ENCODE peak calls at places on chromosome 16, in ten cellular contexts. J is stomach, X is AG04450, H is coronary artery, Z is cardiac muscle cell, W is left ventricle myocardium inferior, E is AG10803, Y is neuronal stem cell, R is ovary, S is adrenal gland. G is an unnamed sample.

GRCh38 chr16:52103791-52104190 is 443.2 kb downstream of the TOX3 start:
- DNase-seq in J (no peak), X (no peak), H (no peak), Z (no peak), W (no peak), E (no peak), Y (no peak), R (no peak), S (no peak), G (no peak)

GRCh38 chr16:72787130-72787518 is 260.8 kb downstream of the ZFHX3 start:
- DNase-seq in J (no peak), X (no peak), H (no peak), Z (no peak), W (no peak), E (no peak), Y (no peak), R (no peak), S (no peak), G (peak)

GRCh38 chr16:15907863-15908478 is 19.6 kb upstream of the CEP20 start:
- DNase-seq in J (peak), X (no peak), H (no peak), Z (peak), W (no peak), E (peak), Y (peak), R (no peak), S (peak), G (no peak)

GRCh38 chr16:14057878-14058382 is 13.2 kb upstream of the MRTFB start:
- DNase-seq in J (no peak), X (no peak), H (no peak), Z (no peak), W (no peak), E (no peak), Y (no peak), R (peak), S (no peak), G (no peak)

GRCh38 chr16:57008440-57008839 is 19.1 kb downstream of the NLRC5 start:
- DNase-seq in J (no peak), X (no peak), H (no peak), Z (no peak), W (no peak), E (no peak), Y (no peak), R (no peak), S (no peak), G (no peak)

GRCh38 chr16:20300312-20301097 is 26.8 kb downstream of the GP2 start:
- DNase-seq in J (peak), X (no peak), H (no peak), Z (peak), W (peak), E (peak), Y (peak), R (no peak), S (peak), G (no peak)

GRCh38 chr16:80759419-80760162 is 44.8 kb downstream of the CDYL2 start:
- DNase-seq in J (no peak), X (no peak), H (no peak), Z (no peak), W (no peak), E (peak), Y (no peak), R (no peak), S (no peak), G (no peak)

GRCh38 chr16:67537636-67538591 is 9.3 kb downstream of the RIPOR1 start:
- DNase-seq in J (peak), X (no peak), H (no peak), Z (peak), W (peak), E (no peak), Y (no peak), R (peak), S (peak), G (no peak)

GRCh38 chr16:85601730-85602401 is 11.3 kb upstream of the GSE1 start:
- DNase-seq in J (peak), X (no peak), H (no peak), Z (peak), W (peak), E (no peak), Y (no peak), R (no peak), S (peak), G (no peak)

GRCh38 chr16:10876799-10877341 is at the start of gene CIITA:
- DNase-seq in J (peak), X (peak), H (no peak), Z (no peak), W (peak), E (peak), Y (no peak), R (peak), S (peak), G (no peak)

GRCh38 chr16:85286970-85287814 is 174.9 kb upstream of the CIBAR2 start:
- DNase-seq in J (no peak), X (no peak), H (no peak), Z (no peak), W (peak), E (peak), Y (no peak), R (no peak), S (peak), G (no peak)

GRCh38 chr16:546909-547770 is 13.1 kb upstream of the PRR35 start:
- DNase-seq in J (peak), X (no peak), H (no peak), Z (peak), W (peak), E (peak), Y (no peak), R (peak), S (peak), G (no peak)

GRCh38 chr16:23836078-23836403 is 258 bp downstream of the PRKCB start:
- DNase-seq in J (no peak), X (no peak), H (no peak), Z (no peak), W (no peak), E (no peak), Y (no peak), R (no peak), S (no peak), G (no peak)

GRCh38 chr16:20938426-20938825 is 37.9 kb downstream of the LYRM1 start:
- DNase-seq in J (no peak), X (no peak), H (no peak), Z (no peak), W (no peak), E (peak), Y (no peak), R (no peak), S (no peak), G (no peak)

GRCh38 chr16:48487287-48487686 is 102.1 kb upstream of the SIAH1 start:
- DNase-seq in J (no peak), X (no peak), H (no peak), Z (no peak), W (no peak), E (no peak), Y (no peak), R (no peak), S (no peak), G (no peak)

GRCh38 chr16:12057276-12057675 is 80.7 kb downstream of the SNX29 start:
- DNase-seq in J (no peak), X (no peak), H (no peak), Z (no peak), W (no peak), E (peak), Y (no peak), R (no peak), S (no peak), G (no peak)

GRCh38 chr16:15975172-15975571 is 25.8 kb downstream of the ABCC1 start:
- DNase-seq in J (no peak), X (no peak), H (no peak), Z (no peak), W (no peak), E (no peak), Y (no peak), R (no peak), S (no peak), G (no peak)

GRCh38 chr16:24610421-24610765 is 71.0 kb downstream of the RBBP6 start:
- DNase-seq in J (no peak), X (no peak), H (no peak), Z (peak), W (peak), E (peak), Y (peak), R (peak), S (no peak), G (no peak)

GRCh38 chr16:930511-930910 is 40.3 kb downstream of the LMF1 start:
- DNase-seq in J (no peak), X (no peak), H (no peak), Z (no peak), W (no peak), E (no peak), Y (no peak), R (no peak), S (no peak), G (no peak)

GRCh38 chr16:86403541-86404163 is 106.7 kb upstream of the FOXF1 start:
- DNase-seq in J (no peak), X (no peak), H (no peak), Z (no peak), W (no peak), E (no peak), Y (no peak), R (no peak), S (no peak), G (no peak)

GRCh38 chr16:28063047-28063521 is 430 bp downstream of the GSG1L start:
- DNase-seq in J (no peak), X (no peak), H (no peak), Z (peak), W (no peak), E (peak), Y (no peak), R (no peak), S (no peak), G (no peak)

GRCh38 chr16:17083628-17084027 is 387.1 kb downstream of the XYLT1 start:
- DNase-seq in J (no peak), X (no peak), H (no peak), Z (no peak), W (no peak), E (no peak), Y (peak), R (no peak), S (no peak), G (no peak)

GRCh38 chr16:4839942-4840341 is 7.1 kb downstream of the GLYR1 start:
- DNase-seq in J (no peak), X (no peak), H (no peak), Z (no peak), W (no peak), E (no peak), Y (no peak), R (no peak), S (peak), G (no peak)

GRCh38 chr16:28259781-28260150 is 32.6 kb upstream of the SBK1 start:
- DNase-seq in J (no peak), X (no peak), H (no peak), Z (no peak), W (no peak), E (no peak), Y (no peak), R (no peak), S (no peak), G (no peak)

GRCh38 chr16:62225675-62226074 is 189.4 kb upstream of the CDH8 start:
- DNase-seq in J (peak), X (no peak), H (no peak), Z (peak), W (peak), E (no peak), Y (peak), R (peak), S (peak), G (no peak)

GRCh38 chr16:14608111-14608566 is 21.9 kb downstream of the PARN start:
- DNase-seq in J (no peak), X (no peak), H (no peak), Z (no peak), W (no peak), E (no peak), Y (no peak), R (no peak), S (no peak), G (no peak)

GRCh38 chr16:88977845-88978607 is 1.0 kb upstream of the CBFA2T3 start:
- DNase-seq in J (no peak), X (no peak), H (no peak), Z (no peak), W (no peak), E (no peak), Y (no peak), R (no peak), S (no peak), G (no peak)
- H3K4me3 ChIP-seq in J (no peak), X (no peak), H (no peak), Z (no peak), W (no peak), E (no peak), Y (peak), R (no peak), S (no peak), G (no peak)

DNA sequence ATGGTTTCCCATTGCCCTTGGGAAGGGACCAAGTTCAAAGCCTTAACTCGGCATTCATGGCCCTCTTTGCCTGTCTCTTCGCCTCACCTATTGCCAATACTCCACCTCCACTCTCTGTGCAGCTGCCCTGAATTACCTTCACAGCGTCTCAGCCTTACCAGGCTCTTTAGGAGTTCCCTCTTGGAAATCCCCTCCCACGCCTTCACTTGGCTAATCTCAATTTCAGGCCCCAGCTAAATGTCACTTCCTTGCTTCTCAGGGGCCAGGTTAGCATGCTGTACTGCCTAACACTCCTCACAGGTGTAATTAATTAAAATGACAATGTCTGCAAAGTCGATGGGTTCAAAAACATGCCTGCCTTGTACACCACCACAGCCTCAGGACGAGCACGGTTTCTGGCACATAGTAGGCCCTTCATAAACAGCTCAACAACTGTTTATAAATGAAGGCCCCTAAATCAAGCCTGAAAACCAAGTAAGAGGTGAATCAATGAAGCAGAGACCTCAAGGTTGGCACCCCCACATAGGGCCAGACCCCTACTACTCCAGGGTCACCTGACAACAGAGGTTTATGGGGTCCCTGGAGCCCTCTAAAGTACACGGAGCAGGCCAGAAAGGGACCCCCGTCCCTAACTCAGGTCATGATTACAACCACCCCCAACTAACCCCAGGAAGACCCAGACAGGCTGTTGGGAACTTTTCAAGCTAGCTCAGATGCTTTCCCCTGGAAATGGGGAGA is 11.2 kb upstream of the EEF2K start:
- DNase-seq in J (no peak), X (no peak), H (no peak), Z (no peak), W (no peak), E (no peak), Y (no peak), R (no peak), S (peak), G (no peak)
- H3K4me3 ChIP-seq in J (no peak), X (no peak), H (no peak), Z (no peak), W (no peak), E (no peak), Y (no peak), R (no peak), S (no peak), G (no peak)

GRCh38 chr16:83803811-83804210 is 4.0 kb upstream of the HSBP1 start:
- DNase-seq in J (no peak), X (no peak), H (no peak), Z (no peak), W (no peak), E (no peak), Y (no peak), R (no peak), S (no peak), G (no peak)

GRCh38 chr16:83802559-83802958 is 5.2 kb upstream of the HSBP1 start:
- DNase-seq in J (no peak), X (no peak), H (no peak), Z (no peak), W (no peak), E (no peak), Y (no peak), R (no peak), S (no peak), G (no peak)

GRCh38 chr16:83799336-83799735 is 8.4 kb upstream of the HSBP1 start:
- DNase-seq in J (no peak), X (no peak), H (no peak), Z (no peak), W (no peak), E (no peak), Y (no peak), R (no peak), S (no peak), G (no peak)

GRCh38 chr16:83804366-83804765 is 3.4 kb upstream of the HSBP1 start:
- DNase-seq in J (no peak), X (no peak), H (no peak), Z (no peak), W (no peak), E (no peak), Y (no peak), R (no peak), S (no peak), G (no peak)

GRCh38 chr16:83802135-83802534 is 5.6 kb upstream of the HSBP1 start:
- DNase-seq in J (no peak), X (peak), H (no peak), Z (no peak), W (no peak), E (peak), Y (no peak), R (no peak), S (no peak), G (no peak)
- H3K4me3 ChIP-seq in J (peak), X (peak), H (peak), Z (no peak), W (peak), E (peak), Y (no peak), R (no peak), S (peak), G (peak)

GRCh38 chr16:75250809-75251279 is 580 bp downstream of the BCAR1 start:
- DNase-seq in J (peak), X (no peak), H (no peak), Z (peak), W (peak), E (no peak), Y (no peak), R (no peak), S (no peak), G (no peak)

GRCh38 chr16:75254359-75254837 is 3.0 kb upstream of the BCAR1 start:
- DNase-seq in J (no peak), X (no peak), H (no peak), Z (no peak), W (no peak), E (peak), Y (no peak), R (no peak), S (peak), G (no peak)

GRCh38 chr16:75252049-75252864 is 833 bp upstream of the BCAR1 start:
- DNase-seq in J (no peak), X (no peak), H (no peak), Z (no peak), W (peak), E (no peak), Y (no peak), R (peak), S (no peak), G (no peak)

GRCh38 chr16:75251280-75252048 is at the start of gene BCAR1:
- DNase-seq in J (peak), X (peak), H (peak), Z (peak), W (peak), E (peak), Y (peak), R (peak), S (peak), G (no peak)

DNA sequence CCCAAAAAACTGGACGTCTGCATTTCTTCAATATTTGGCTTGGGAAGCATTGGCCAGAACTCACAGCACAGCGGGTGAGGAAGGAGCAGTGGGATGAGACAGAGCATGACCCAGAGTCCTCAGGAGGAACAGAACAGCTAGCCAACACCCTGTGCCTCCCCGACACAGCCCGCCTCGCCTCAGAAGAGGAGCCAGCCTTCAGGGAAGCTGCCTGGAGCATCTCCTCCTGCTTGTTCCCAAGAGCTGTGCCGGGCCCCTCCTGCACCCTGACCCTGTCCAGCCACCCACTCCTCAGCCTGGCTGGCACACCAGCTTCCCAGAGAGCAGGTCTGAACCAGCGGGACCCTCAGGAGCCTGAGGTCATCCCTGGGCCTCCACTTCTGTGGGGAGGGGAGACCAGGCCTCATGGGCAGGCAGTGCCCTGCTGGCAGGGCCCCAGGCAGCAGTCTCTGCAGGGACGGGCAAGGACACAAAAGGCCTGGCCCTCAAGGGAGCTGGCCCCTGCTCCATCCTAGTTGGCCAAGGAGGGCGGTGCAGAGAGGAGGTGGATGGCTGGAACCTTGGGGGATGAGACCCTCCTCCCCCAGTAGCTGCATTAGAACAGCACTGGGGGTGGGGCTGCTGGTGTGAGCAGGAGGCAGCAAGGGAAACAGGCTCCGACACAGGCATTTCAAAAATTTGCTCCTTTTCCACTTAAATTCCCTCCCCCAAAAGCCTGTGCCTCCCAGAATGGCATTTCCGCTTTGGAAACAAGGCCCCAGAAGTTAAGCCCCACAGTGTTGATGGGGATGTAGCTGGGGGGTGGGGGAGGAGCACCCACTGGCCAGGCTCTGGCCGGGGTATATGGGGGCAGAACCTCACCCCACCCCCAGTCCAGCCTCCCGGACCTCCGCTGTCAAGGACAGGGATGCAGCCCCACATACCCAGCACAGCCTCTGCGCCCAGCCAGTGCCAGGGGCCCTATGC is 1.8 kb upstream of the BCAR1 start:
- DNase-seq in J (no peak), X (no peak), H (no peak), Z (no peak), W (no peak), E (peak), Y (peak), R (peak), S (no peak), G (no peak)
- H3K4me3 ChIP-seq in J (no peak), X (peak), H (peak), Z (no peak), W (no peak), E (peak), Y (peak), R (no peak), S (no peak), G (no peak)

GRCh38 chr16:50458694-50459271 is 89.4 kb upstream of the NKD1 start:
- DNase-seq in J (no peak), X (no peak), H (no peak), Z (peak), W (no peak), E (no peak), Y (no peak), R (no peak), S (no peak), G (no peak)
- H3K4me3 ChIP-seq in J (no peak), X (no peak), H (no peak), Z (no peak), W (no peak), E (no peak), Y (no peak), R (no peak), S (no peak), G (no peak)

DNA sequence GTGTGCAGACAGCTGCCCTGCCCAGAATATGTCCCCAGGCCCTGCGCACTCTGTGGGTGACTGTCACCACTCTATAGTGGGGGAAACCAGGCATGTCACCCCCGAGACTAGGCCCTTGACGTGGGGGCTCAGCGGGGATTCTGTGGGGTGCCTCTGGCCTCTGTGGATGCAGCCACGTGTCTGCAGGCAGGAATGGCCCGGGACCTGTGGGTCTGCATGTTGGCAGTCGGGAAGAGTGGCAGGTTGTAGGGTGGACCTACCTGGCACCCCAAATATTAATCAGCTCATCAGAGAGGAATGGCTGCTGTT is 954 bp downstream of the IL32 start:
- DNase-seq in J (no peak), X (no peak), H (no peak), Z (no peak), W (no peak), E (no peak), Y (no peak), R (no peak), S (no peak), G (no peak)
- H3K4me3 ChIP-seq in J (peak), X (peak), H (peak), Z (no peak), W (peak), E (peak), Y (no peak), R (no peak), S (no peak), G (peak)

GRCh38 chr16:89687092-89687940 is 827 bp downstream of the CDK10 start:
- DNase-seq in J (peak), X (no peak), H (peak), Z (no peak), W (no peak), E (peak), Y (no peak), R (no peak), S (no peak), G (peak)

GRCh38 chr16:89686520-89687091 is at the start of gene CDK10:
- DNase-seq in J (peak), X (peak), H (peak), Z (peak), W (peak), E (peak), Y (peak), R (peak), S (peak), G (no peak)

GRCh38 chr16:89689142-89689541 is 2.7 kb downstream of the CDK10 start:
- DNase-seq in J (no peak), X (no peak), H (no peak), Z (no peak), W (no peak), E (no peak), Y (no peak), R (no peak), S (no peak), G (no peak)

GRCh38 chr16:89688395-89688794 is 1.9 kb downstream of the CDK10 start:
- DNase-seq in J (no peak), X (no peak), H (no peak), Z (no peak), W (no peak), E (no peak), Y (no peak), R (no peak), S (no peak), G (no peak)

GRCh38 chr16:89685916-89686315 is 573 bp upstream of the CDK10 start:
- DNase-seq in J (no peak), X (no peak), H (no peak), Z (no peak), W (no peak), E (no peak), Y (no peak), R (no peak), S (no peak), G (no peak)
- H3K4me3 ChIP-seq in J (peak), X (no peak), H (peak), Z (no peak), W (peak), E (no peak), Y (peak), R (no peak), S (no peak), G (no peak)

G was measured in vagina.